ENCODE peak calls at places on chromosomes 2 and 18, in ten cellular contexts. X is T-helper 17 cell; M is psoas muscle; E is effector memory CD4-positive, alpha-beta T cell; C is GM23248; V is ovary; A is pancreas; N is fibroblast of lung; O is A549; L is right lobe of liver. K is an unnamed sample.
A peak's percentile ranks its signal among the peaks of the same experiment; 100 is the strongest.

GRCh38 chr18:58823385-58823784 is 41.3 kb upstream of the ZNF532 start:
- DNase-seq in X (no peak), M (no peak), E (no peak), C (no peak), V (no peak), A (no peak), N (no peak), O (no peak), L (no peak), K (no peak)

GRCh38 chr2:14401838-14402237 is 230.7 kb upstream of the LRATD1 start:
- DNase-seq in X (no peak), M (no peak), E (no peak), C (no peak), V (no peak), A (no peak), N (no peak), O (no peak), L (no peak), K (no peak)

GRCh38 chr2:98346259-98347236 is at the start of gene CNGA3:
- DNase-seq in X (no peak), M (peak; percentile 25), E (no peak), C (peak; percentile 57), V (peak; percentile 25), A (no peak), N (peak; percentile 31), O (no peak), L (no peak), K (no peak)

GRCh38 chr2:171864357-171864985 is 29.6 kb downstream of the SLC25A12 start:
- DNase-seq in X (no peak), M (no peak), E (no peak), C (no peak), V (no peak), A (no peak), N (no peak), O (no peak), L (no peak), K (no peak)

GRCh38 chr2:218033590-218034496 is 31.0 kb upstream of the TNS1 start:
- DNase-seq in X (no peak), M (no peak), E (no peak), C (no peak), V (no peak), A (no peak), N (no peak), O (no peak), L (peak; percentile 42), K (no peak)

GRCh38 chr2:67600472-67600871 is 203.3 kb downstream of the ETAA1 start:
- DNase-seq in X (no peak), M (no peak), E (no peak), C (no peak), V (no peak), A (no peak), N (peak; percentile 68), O (peak; percentile 35), L (no peak), K (no peak)

GRCh38 chr18:5463390-5463789 is 80.4 kb downstream of the EPB41L3 start:
- DNase-seq in X (no peak), M (peak; percentile 77), E (no peak), C (peak; percentile 92), V (no peak), A (peak; percentile 44), N (peak; percentile 60), O (no peak), L (no peak), K (no peak)

GRCh38 chr2:10126627-10127026 is 4.1 kb downstream of the RRM2 start:
- DNase-seq in X (no peak), M (no peak), E (no peak), C (no peak), V (no peak), A (no peak), N (peak; percentile 74), O (no peak), L (no peak), K (no peak)

GRCh38 chr2:185934232-185934631 is 195.6 kb downstream of the FSIP2 start:
- DNase-seq in X (no peak), M (no peak), E (no peak), C (no peak), V (no peak), A (no peak), N (no peak), O (no peak), L (no peak), K (no peak)

GRCh38 chr2:29066989-29067605 is 7.2 kb downstream of the PCARE start:
- DNase-seq in X (no peak), M (no peak), E (no peak), C (no peak), V (no peak), A (peak; percentile 86), N (no peak), O (no peak), L (no peak), K (no peak)

GRCh38 chr2:233867993-233868532 is at the start of gene MSL3B:
- DNase-seq in X (peak; percentile 43), M (peak; percentile 26), E (peak; percentile 26), C (peak; percentile 79), V (no peak), A (no peak), N (peak; percentile 39), O (peak; percentile 82), L (no peak), K (no peak)

GRCh38 chr18:50863840-50864239 is 15.1 kb upstream of the ME2 start:
- DNase-seq in X (no peak), M (no peak), E (no peak), C (no peak), V (no peak), A (no peak), N (no peak), O (no peak), L (no peak), K (no peak)

GRCh38 chr18:8411492-8411891 is 197.7 kb upstream of the RAB12 start:
- DNase-seq in X (no peak), M (no peak), E (no peak), C (peak; percentile 39), V (no peak), A (no peak), N (no peak), O (peak; percentile 5), L (no peak), K (no peak)

GRCh38 chr2:144524190-144524957 is 4.5 kb upstream of the ZEB2 start:
- DNase-seq in X (no peak), M (peak; percentile 53), E (no peak), C (peak; percentile 60), V (peak; percentile 80), A (no peak), N (peak; percentile 20), O (no peak), L (no peak), K (peak; percentile 80)

GRCh38 chr2:185608799-185609198 is 129.8 kb upstream of the FSIP2 start:
- DNase-seq in X (no peak), M (no peak), E (no peak), C (peak; percentile 30), V (no peak), A (no peak), N (peak; percentile 18), O (peak; percentile 31), L (no peak), K (no peak)

DNA sequence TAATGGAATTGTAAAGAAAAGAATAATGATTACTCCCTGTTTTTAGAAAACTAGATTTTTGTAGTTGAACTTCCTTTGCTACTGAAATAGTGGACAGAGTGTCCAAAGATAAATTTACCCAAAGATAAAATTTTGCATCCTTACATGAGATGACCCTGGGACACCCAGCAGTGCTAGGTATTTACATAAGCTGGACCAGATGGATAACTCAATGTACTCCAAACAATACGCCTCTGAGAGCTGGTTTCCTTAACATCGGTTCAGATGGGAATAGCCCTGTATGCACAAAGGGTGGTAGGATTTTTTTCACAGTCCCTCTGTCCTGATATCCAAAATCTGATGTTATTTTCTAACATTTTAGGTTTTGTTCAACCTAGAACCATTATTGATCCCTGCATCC is 432.1 kb upstream of the ID2 start:
- DNase-seq in X (no peak), M (no peak), E (no peak), C (no peak), V (no peak), A (no peak), N (no peak), O (no peak), L (no peak), K (no peak)
- H3K9me3 ChIP-seq in X (no peaks in the 10 kb centered on the region), M (no peaks in the 10 kb centered on the region), E (no peaks in the 10 kb centered on the region), C (no peaks in the 10 kb centered on the region), V (no peaks in the 10 kb centered on the region), A (no peaks in the 10 kb centered on the region), N (no peaks in the 10 kb centered on the region), O (peaks cover 25% of the 10 kb centered on the region), L (no peaks in the 10 kb centered on the region), K (no peaks in the 10 kb centered on the region)

DNA sequence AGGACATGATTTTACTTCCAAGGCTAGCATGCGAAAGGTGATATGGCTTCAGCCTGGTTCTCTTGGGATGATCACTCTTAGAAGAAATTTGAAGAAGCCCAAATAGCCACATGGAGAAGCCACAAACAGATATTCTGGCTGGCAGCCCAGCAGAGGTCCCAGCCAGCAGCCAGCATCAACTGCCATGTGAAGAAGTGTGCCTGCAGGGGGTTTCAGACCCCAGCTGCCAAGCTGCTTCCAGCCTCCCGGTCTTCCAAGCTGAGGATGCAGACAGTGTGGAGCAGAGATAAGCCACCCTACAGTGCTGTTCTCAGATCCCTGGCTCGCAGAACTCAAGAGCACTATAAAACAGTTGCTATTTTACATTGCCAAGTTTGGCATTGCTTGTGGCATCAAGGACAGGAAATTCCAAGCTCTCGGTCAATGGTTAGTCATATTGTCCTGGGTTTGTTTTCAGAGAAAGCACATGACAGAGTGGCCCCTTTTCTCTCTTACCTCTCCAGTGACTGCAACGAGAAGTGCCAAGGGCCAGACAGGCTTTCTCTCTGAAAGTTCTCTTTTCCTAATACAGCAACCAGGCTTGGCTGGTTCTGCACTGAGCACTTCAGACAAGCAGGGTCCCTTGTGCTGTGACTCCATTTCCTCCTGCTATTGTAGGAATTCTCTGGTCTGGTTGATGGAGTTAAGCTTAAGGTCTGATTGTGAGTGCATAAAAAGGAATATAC is 223.7 kb downstream of the ANKRD30B start:
- DNase-seq in X (no peak), M (no peak), E (no peak), C (peak; percentile 49), V (no peak), A (no peak), N (no peak), O (no peak), L (no peak), K (no peak)
- H3K9me3 ChIP-seq in X (no peaks in the 10 kb centered on the region), M (no peaks in the 10 kb centered on the region), E (no peaks in the 10 kb centered on the region), C (no peaks in the 10 kb centered on the region), V (no peaks in the 10 kb centered on the region), A (no peaks in the 10 kb centered on the region), N (no peaks in the 10 kb centered on the region), O (no peaks in the 10 kb centered on the region), L (no peaks in the 10 kb centered on the region), K (no peaks in the 10 kb centered on the region)

DNA sequence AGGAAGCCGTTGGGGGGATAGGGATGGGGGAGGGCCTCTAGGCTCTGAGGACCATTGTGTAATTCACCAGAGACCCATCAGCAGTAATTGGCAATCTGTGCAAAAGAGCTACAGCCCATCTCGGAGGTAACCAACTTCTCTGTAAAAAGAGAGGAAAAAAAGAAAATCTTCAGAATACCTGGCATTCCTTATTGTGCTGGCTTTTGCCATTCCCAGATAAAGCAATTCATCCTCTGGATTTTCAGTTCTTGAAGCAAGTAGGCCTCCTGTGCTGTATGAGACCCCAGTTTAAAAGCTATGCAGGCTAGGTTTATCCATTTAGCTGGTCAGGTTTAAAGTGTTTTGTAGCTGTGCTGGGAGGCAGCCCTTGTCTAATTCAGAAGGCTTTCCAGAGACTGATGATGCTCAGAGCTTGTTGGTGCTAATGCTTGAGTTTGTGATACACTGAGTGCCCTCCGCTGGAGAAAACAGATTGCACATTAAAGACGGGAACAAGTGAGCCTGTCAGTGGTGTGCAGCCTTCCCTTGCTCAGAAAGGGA is at the start of gene LRRTM4:
- DNase-seq in X (no peak), M (no peak), E (no peak), C (no peak), V (no peak), A (no peak), N (peak; percentile 2), O (peak; percentile 7), L (no peak), K (no peak)
- H3K9me3 ChIP-seq in X (no peaks in the 10 kb centered on the region), M (no peaks in the 10 kb centered on the region), E (peaks cover 3% of the 10 kb centered on the region), C (no peaks in the 10 kb centered on the region), V (no peaks in the 10 kb centered on the region), A (no peaks in the 10 kb centered on the region), N (no peaks in the 10 kb centered on the region), O (peaks cover 5% of the 10 kb centered on the region), L (no peaks in the 10 kb centered on the region), K (no peaks in the 10 kb centered on the region)

GRCh38 chr18:79896746-79897145 is 54.7 kb downstream of the SLC66A2 start:
- DNase-seq in X (no peak), M (no peak), E (no peak), C (peak; percentile 22), V (no peak), A (no peak), N (no peak), O (no peak), L (no peak), K (no peak)
- H3K9me3 ChIP-seq in X (peaks cover 17% of the 10 kb centered on the region), M (peaks cover 43% of the 10 kb centered on the region), E (no peaks in the 10 kb centered on the region), C (peaks cover 2% of the 10 kb centered on the region), V (no peaks in the 10 kb centered on the region), A (peaks cover 9% of the 10 kb centered on the region), N (peaks cover 3% of the 10 kb centered on the region), O (peaks cover 35% of the 10 kb centered on the region), L (peaks cover 2% of the 10 kb centered on the region), K (peaks cover 78% of the 10 kb centered on the region)

K was measured in ascending aorta.